ENCODE peak calls at places on chromosomes 3 and 15, in four cellular contexts. R is K562, V is HepG2, N is GM12878. D is an unnamed sample.

GRCh38 chr3:113747719-113748046 is 848 bp downstream of the ATP6V1A start:
- DNase-seq in R (no peak), V (peak; percentile 9), N (peak; percentile 30), D (no peak)

GRCh38 chr15:76674883-76675282 is 230.3 kb downstream of the SCAPER start:
- DNase-seq in R (no peak), V (no peak), N (no peak), D (no peak)

GRCh38 chr3:43964640-43965039 is 273.9 kb downstream of the ABHD5 start:
- DNase-seq in R (no peak), V (no peak), N (no peak), D (no peak)

GRCh38 chr3:5162102-5162501 is 25.4 kb upstream of the EDEM1 start:
- DNase-seq in R (no peak), V (peak; percentile 26), N (no peak), D (no peak)

GRCh38 chr3:141255864-141256263 is 24.2 kb downstream of the PXYLP1 start:
- DNase-seq in R (peak; percentile 71), V (peak; percentile 35), N (no peak), D (peak; percentile 54)

GRCh38 chr3:42224178-42224577 is 41.8 kb downstream of the CCK start:
- DNase-seq in R (no peak), V (no peak), N (no peak), D (no peak)

GRCh38 chr3:143856252-143856977 is 8.1 kb upstream of the SLC9A9 start:
- DNase-seq in R (no peak), V (no peak), N (no peak), D (no peak)

GRCh38 chr15:80695099-80695910 is at the start of gene ABHD17C:
- DNase-seq in R (peak; percentile 87), V (peak; percentile 9), N (no peak), D (no peak)

GRCh38 chr3:52237659-52238172 is 1.2 kb downstream of the TWF2 start:
- DNase-seq in R (peak; percentile 46), V (no peak), N (no peak), D (no peak)

GRCh38 chr3:135224963-135225362 is 429.9 kb downstream of the EPHB1 start:
- DNase-seq in R (no peak), V (no peak), N (peak; percentile 25), D (no peak)

GRCh38 chr3:134625885-134626741 is 24.7 kb downstream of the KY start:
- DNase-seq in R (no peak), V (no peak), N (no peak), D (no peak)

GRCh38 chr3:57929988-57930387 is 78.2 kb upstream of the FLNB start:
- DNase-seq in R (no peak), V (no peak), N (no peak), D (no peak)

GRCh38 chr3:62625278-62625677 is 249.9 kb downstream of the CADPS start:
- DNase-seq in R (no peak), V (no peak), N (no peak), D (no peak)

GRCh38 chr15:38508647-38509046 is 54.7 kb downstream of the FAM98B start:
- DNase-seq in R (no peak), V (no peak), N (peak; percentile 47), D (no peak)

GRCh38 chr3:24388611-24389010 is 106.0 kb downstream of the THRB start:
- DNase-seq in R (no peak), V (no peak), N (no peak), D (no peak)

GRCh38 chr15:65286069-65286703 is 497 bp downstream of the PARP16 start:
- DNase-seq in R (no peak), V (peak; percentile 34), N (no peak), D (no peak)

GRCh38 chr3:37221407-37221806 is 47.0 kb upstream of the LRRFIP2 start:
- DNase-seq in R (no peak), V (peak; percentile 89), N (no peak), D (no peak)

GRCh38 chr3:99532246-99532645 is 106.1 kb upstream of the COL8A1 start:
- DNase-seq in R (peak; percentile 7), V (peak; percentile 29), N (no peak), D (peak; percentile 73)

GRCh38 chr3:68172039-68172438 is 517.6 kb upstream of the SUCLG2 start:
- DNase-seq in R (no peak), V (no peak), N (no peak), D (no peak)

GRCh38 chr3:119302697-119303630 is 8.8 kb downstream of the ARHGAP31 start:
- DNase-seq in R (no peak), V (no peak), N (no peak), D (no peak)

GRCh38 chr3:141105828-141106628 is 54.9 kb downstream of the SPSB4 start:
- DNase-seq in R (peak; percentile 59), V (peak; percentile 74), N (peak; percentile 20), D (no peak)

GRCh38 chr15:79948095-79948695 is 22.8 kb downstream of the BCL2A1 start:
- DNase-seq in R (no peak), V (no peak), N (no peak), D (no peak)

GRCh38 chr3:194142156-194142910 is 6.4 kb downstream of the HES1 start:
- DNase-seq in R (no peak), V (no peak), N (no peak), D (no peak)

GRCh38 chr15:92178908-92179307 is 214.8 kb upstream of the ST8SIA2 start:
- DNase-seq in R (no peak), V (no peak), N (no peak), D (no peak)

GRCh38 chr3:133999891-134000685 is 29.6 kb downstream of the SLCO2A1 start:
- DNase-seq in R (no peak), V (no peak), N (no peak), D (no peak)

GRCh38 chr3:64627471-64628321 is 60.1 kb downstream of the ADAMTS9 start:
- DNase-seq in R (no peak), V (peak; percentile 75), N (no peak), D (no peak)

GRCh38 chr3:188124184-188124583 is 29.8 kb upstream of the LPP start:
- DNase-seq in R (no peak), V (peak; percentile 61), N (no peak), D (no peak)

GRCh38 chr3:194711286-194711685 is 25.6 kb downstream of the FAM43A start:
- DNase-seq in R (no peak), V (no peak), N (no peak), D (no peak)

GRCh38 chr3:15861163-15861562 is 63.4 kb upstream of the ANKRD28 start:
- DNase-seq in R (peak; percentile 16), V (no peak), N (no peak), D (no peak)

GRCh38 chr3:30655187-30655812 is 48.9 kb downstream of the TGFBR2 start:
- DNase-seq in R (no peak), V (no peak), N (peak; percentile 47), D (no peak)

GRCh38 chr15:70424937-70425411 is 327.3 kb upstream of the TLE3 start:
- DNase-seq in R (no peak), V (no peak), N (no peak), D (no peak)

DNA sequence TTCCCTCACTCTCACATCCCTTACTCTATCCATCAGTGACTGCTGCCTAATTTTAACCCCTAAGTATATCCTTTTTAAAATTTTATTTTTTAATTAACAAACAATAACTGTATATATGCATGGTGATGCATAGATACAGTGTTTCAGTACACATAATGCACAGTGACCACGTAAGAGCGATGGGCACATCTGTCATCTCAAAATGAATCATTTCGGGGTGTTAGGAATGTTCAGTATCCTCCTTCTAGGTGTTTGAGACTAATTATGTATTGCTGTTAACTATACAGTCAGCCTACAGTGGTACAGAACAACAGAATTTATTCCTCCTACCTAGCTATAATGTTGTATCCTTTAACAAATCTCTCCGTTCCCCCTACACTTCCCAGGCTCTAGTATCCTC is 307.0 kb downstream of the FOXP1 start:
- DNase-seq in R (no peak), V (no peak), N (no peak), D (no peak)
- TF ChIP-seq HDAC6 in R (no peak), V (no peak), N (no peak), D (no peak)

DNA sequence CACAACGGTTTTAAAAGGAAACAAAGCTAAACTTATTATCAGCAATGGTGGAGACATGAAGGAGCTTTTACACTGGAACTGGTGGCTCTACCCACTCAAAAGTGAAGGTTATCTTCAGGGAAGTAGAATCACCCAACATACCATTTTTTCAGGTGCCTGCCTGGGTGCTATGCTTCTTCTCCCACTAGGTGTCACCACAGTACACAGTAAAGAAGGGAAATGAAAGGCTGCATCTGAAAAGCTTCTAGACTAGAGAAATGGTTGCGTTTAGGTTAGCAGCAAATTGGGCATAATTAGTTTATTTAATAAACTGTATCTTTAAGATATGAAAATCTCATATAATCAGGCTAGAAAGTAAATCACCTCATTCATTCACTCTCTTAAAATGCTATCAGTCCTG is 47.0 kb upstream of the SELENOK start:
- DNase-seq in R (peak; percentile 24), V (peak; percentile 25), N (no peak), D (no peak)
- TF ChIP-seq MAX in R (no peak), V (no peak), N (no peak), D (no peak)

GRCh38 chr3:196458063-196458462 is 25.8 kb upstream of the UBXN7 start:
- DNase-seq in R (no peak), V (no peak), N (no peak), D (no peak)

DNA sequence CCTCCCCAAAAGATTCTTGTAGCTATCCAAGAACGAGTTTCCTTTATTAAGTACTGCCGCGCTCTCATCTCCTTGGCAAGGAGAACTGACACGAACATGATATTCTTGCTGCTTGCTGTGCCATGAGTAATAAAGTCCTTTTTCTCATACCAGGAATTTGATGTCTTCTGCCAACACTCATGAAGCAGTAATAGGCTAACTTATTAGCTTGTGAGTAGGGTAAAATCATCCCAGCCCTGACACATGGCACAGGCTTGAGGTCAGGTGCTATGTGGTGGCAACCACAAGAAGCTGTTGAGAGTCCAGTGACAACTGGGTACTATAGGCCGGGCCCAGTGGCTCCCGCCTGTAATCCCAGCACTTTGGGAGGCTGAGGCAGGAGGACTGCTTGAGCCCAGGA is 22.7 kb upstream of the UBXN7 start:
- DNase-seq in R (no peak), V (no peak), N (no peak), D (no peak)
- TF ChIP-seq HDAC6 in R (no peak), V (no peak), N (no peak), D (no peak)

GRCh38 chr3:13593615-13594014 is 44.7 kb downstream of the FBLN2 start:
- DNase-seq in R (no peak), V (no peak), N (no peak), D (no peak)
- TF ChIP-seq MAX in R (no peak), V (no peak), N (no peak), D (no peak)

GRCh38 chr15:26081758-26082068 is 218.6 kb upstream of the ATP10A start:
- DNase-seq in R (no peak), V (peak; percentile 2), N (no peak), D (no peak)

GRCh38 chr15:26070095-26070532 is 207.0 kb upstream of the ATP10A start:
- DNase-seq in R (no peak), V (no peak), N (no peak), D (no peak)

GRCh38 chr15:26073430-26074333 is 210.6 kb upstream of the ATP10A start:
- DNase-seq in R (no peak), V (no peak), N (no peak), D (no peak)

DNA sequence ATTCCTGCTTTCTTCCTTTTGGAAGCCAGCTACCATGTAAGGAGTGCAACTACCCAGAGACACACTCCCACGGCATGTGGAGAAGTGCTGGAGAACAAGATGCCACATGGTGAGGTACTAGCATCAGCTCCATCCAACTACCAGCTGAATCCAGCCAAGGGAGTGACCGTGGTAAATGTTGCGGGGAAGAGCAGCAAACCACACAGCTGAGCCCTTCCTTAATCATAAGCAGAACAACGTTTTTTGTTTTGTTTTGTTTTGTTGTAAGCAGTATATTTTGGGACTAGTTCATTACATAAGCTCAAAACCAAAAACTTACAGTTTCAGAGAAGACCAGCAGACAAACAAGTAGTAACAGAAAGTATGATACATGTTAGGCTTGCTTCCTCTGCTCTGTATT is 212.6 kb upstream of the ATP10A start:
- DNase-seq in R (no peak), V (no peak), N (no peak), D (no peak)
- TF ChIP-seq HDAC6 in R (no peak), V (no peak), N (no peak), D (no peak)

D was measured in H1.